ENCODE peak calls at places on chromosomes 1 and 21, in seven cellular contexts. T, L, Y, F, E, M and J are unnamed samples.

GRCh38 chr1:111515291-111516007 is 12.0 kb upstream of the ADORA3 start:
- DNase-seq in E (no peak), T (peak), M (no peak), F (no peak), L (no peak), Y (no peak), J (peak)

GRCh38 chr1:235613617-235614016 is 36.0 kb downstream of the GNG4 start:
- DNase-seq in E (no peak), L (no peak), T (no peak), Y (peak), M (no peak), F (no peak), J (no peak)

GRCh38 chr1:64519921-64520320 is 50.0 kb downstream of the CACHD1 start:
- DNase-seq in E (no peak), T (peak), M (no peak), F (no peak), L (no peak), Y (no peak), J (no peak)

GRCh38 chr21:46604975-46605758 is at the start of gene S100B:
- DNase-seq in E (no peak), M (no peak), Y (no peak), L (no peak), T (no peak), F (no peak), J (no peak)

GRCh38 chr1:117275055-117275454 is 64.3 kb upstream of the VTCN1 start:
- DNase-seq in E (no peak), M (no peak), Y (no peak), L (no peak), F (no peak), T (no peak), J (no peak)

GRCh38 chr1:2240251-2241156 is 12.4 kb downstream of the SKI start:
- DNase-seq in T (peak), E (peak), L (peak), Y (peak), M (no peak), F (peak), J (no peak)

GRCh38 chr1:75430526-75430925 is 180.4 kb downstream of the SLC44A5 start:
- DNase-seq in F (no peak), E (no peak), T (no peak), L (no peak), M (no peak), Y (no peak), J (no peak)

GRCh38 chr1:227062306-227062705 is 122.2 kb downstream of the COQ8A start:
- DNase-seq in Y (no peak), L (no peak), E (no peak), T (no peak), F (no peak), M (no peak), J (no peak)

GRCh38 chr1:169933999-169934725 is 40.5 kb upstream of the SCYL3 start:
- DNase-seq in E (no peak), L (no peak), M (no peak), Y (peak), T (no peak), F (no peak), J (no peak)

GRCh38 chr1:173469656-173470055 is 7.5 kb upstream of the PRDX6 start:
- DNase-seq in F (no peak), T (no peak), L (no peak), M (no peak), Y (peak), E (no peak), J (no peak)

GRCh38 chr1:153805042-153805745 is 30.0 kb downstream of the SLC27A3 start:
- DNase-seq in E (peak), F (peak), M (peak), Y (peak), L (peak), T (peak), J (peak)

GRCh38 chr1:100187912-100188311 is 9.9 kb upstream of the LRRC39 start:
- DNase-seq in L (no peak), E (peak), T (peak), F (no peak), M (no peak), Y (no peak), J (no peak)

GRCh38 chr1:20445956-20446355 is 40.1 kb downstream of the CAMK2N1 start:
- DNase-seq in Y (no peak), L (no peak), E (no peak), M (no peak), F (no peak), T (no peak), J (no peak)

GRCh38 chr1:15407579-15407978 is 2.1 kb upstream of the EFHD2 start:
- DNase-seq in Y (no peak), L (no peak), F (no peak), E (no peak), M (no peak), T (no peak), J (no peak)

GRCh38 chr1:233304489-233305102 is 9.1 kb upstream of the PCNX2 start:
- DNase-seq in T (no peak), Y (peak), L (no peak), M (no peak), F (no peak), E (no peak), J (peak)

GRCh38 chr21:44065428-44065827 is 41.8 kb upstream of the PWP2 start:
- DNase-seq in F (peak), T (no peak), E (no peak), M (no peak), Y (peak), L (peak), J (peak)

GRCh38 chr1:58885998-58886397 is 102.2 kb upstream of the JUN start:
- DNase-seq in E (no peak), Y (no peak), L (peak), T (no peak), F (peak), M (no peak), J (no peak)

GRCh38 chr1:156511656-156512055 is 11.1 kb upstream of the MEF2D start:
- DNase-seq in F (no peak), E (no peak), T (peak), Y (no peak), M (no peak), L (no peak), J (no peak)

GRCh38 chr1:33649759-33650158 is 177.3 kb downstream of the ZSCAN20 start:
- DNase-seq in L (no peak), M (no peak), Y (no peak), F (no peak), E (no peak), T (no peak), J (no peak)

GRCh38 chr1:117702654-117703053 is 96.8 kb downstream of the TENT5C start:
- DNase-seq in F (no peak), T (no peak), L (no peak), Y (no peak), E (no peak), M (no peak), J (no peak)

GRCh38 chr1:17158961-17159360 is 39.7 kb upstream of the PADI2 start:
- DNase-seq in L (no peak), Y (no peak), F (no peak), M (no peak), T (no peak), E (no peak), J (no peak)

GRCh38 chr1:16007671-16008341 is 3.8 kb downstream of the SRARP start:
- DNase-seq in E (no peak), M (no peak), F (no peak), T (no peak), Y (no peak), L (no peak), J (no peak)

GRCh38 chr1:26280333-26281042 is 602 bp downstream of the SH3BGRL3 start:
- DNase-seq in F (no peak), M (no peak), T (no peak), Y (peak), E (no peak), L (no peak), J (no peak)

GRCh38 chr21:37582613-37583012 is 216.0 kb downstream of the DYRK1A start:
- DNase-seq in M (no peak), E (no peak), F (no peak), Y (peak), T (peak), L (no peak), J (no peak)